ENCODE peak calls at places on chromosomes 12 and 14, in six cellular contexts. K is Right ventricle myocardium superior, S is T-helper 1 cell, Q is amygdala, W is DMS 273 treated with DMSO at 0.1 percent for 48 hours, X is KG1. V is an unnamed sample.

GRCh38 chr14:76880432-76880831 is 54.2 kb downstream of the LRRC74A start:
- DNase-seq in K (no peak), S (no peak), Q (no peak), W (no peak), X (no peak), V (no peak)

GRCh38 chr12:1878214-1878613 is 40.2 kb downstream of the CACNA2D4 start:
- DNase-seq in K (no peak), S (no peak), Q (no peak), W (no peak), X (no peak), V (no peak)

GRCh38 chr12:42216737-42217136 is 21.3 kb downstream of the YAF2 start:
- DNase-seq in K (no peak), S (no peak), Q (no peak), W (no peak), X (no peak), V (no peak)

GRCh38 chr14:93984070-93984469 is 7.7 kb upstream of the ASB2 start:
- DNase-seq in K (no peak), S (no peak), Q (no peak), W (no peak), X (no peak), V (no peak)

GRCh38 chr14:71271166-71271945 is 364.1 kb downstream of the PCNX1 start:
- DNase-seq in K (no peak), S (no peak), Q (no peak), W (no peak), X (no peak), V (no peak)

GRCh38 chr14:96246535-96246839 is 9.5 kb upstream of the BDKRB1 start:
- DNase-seq in K (no peak), S (no peak), Q (no peak), W (no peak), X (no peak), V (no peak)

GRCh38 chr12:92465786-92466185 is 237.0 kb upstream of the PLEKHG7 start:
- DNase-seq in K (no peak), S (no peak), Q (no peak), W (no peak), X (no peak), V (no peak)

GRCh38 chr12:41188058-41188840 is at the start of gene PDZRN4:
- DNase-seq in K (no peak), S (no peak), Q (no peak), W (no peak), X (no peak), V (no peak)

GRCh38 chr14:22384974-22385526 is 204.0 kb downstream of the DAD1 start:
- DNase-seq in K (no peak), S (no peak), Q (no peak), W (no peak), X (no peak), V (no peak)

GRCh38 chr12:50991296-50991695 is 34.9 kb downstream of the SLC11A2 start:
- DNase-seq in K (no peak), S (no peak), Q (no peak), W (no peak), X (no peak), V (no peak)

GRCh38 chr14:100140452-100141132 is 18.9 kb downstream of the DEGS2 start:
- DNase-seq in K (no peak), S (no peak), Q (no peak), W (no peak), X (no peak), V (no peak)

GRCh38 chr14:103693514-103693913 is 21.7 kb downstream of the XRCC3 start:
- DNase-seq in K (no peak), S (no peak), Q (no peak), W (no peak), X (no peak), V (no peak)

GRCh38 chr14:101963052-101963451 is 1.3 kb upstream of the DYNC1H1 start:
- DNase-seq in K (no peak), S (no peak), Q (no peak), W (no peak), X (no peak), V (no peak)

GRCh38 chr12:130444081-130444480 is 106.4 kb downstream of the PIWIL1 start:
- DNase-seq in K (peak), S (no peak), Q (no peak), W (no peak), X (no peak), V (no peak)

GRCh38 chr12:54983536-54984102 is 943 bp downstream of the TESPA1 start:
- DNase-seq in K (no peak), S (no peak), Q (no peak), W (no peak), X (no peak), V (no peak)

GRCh38 chr12:62834971-62835547 is 99.9 kb downstream of the PPM1H start:
- DNase-seq in K (no peak), S (no peak), Q (no peak), W (no peak), X (no peak), V (no peak)

GRCh38 chr12:113142173-113142885 is 6.8 kb upstream of the RASAL1 start:
- DNase-seq in K (peak), S (no peak), Q (peak), W (no peak), X (no peak), V (no peak)

GRCh38 chr12:132125736-132126135 is 18.4 kb downstream of the DDX51 start:
- DNase-seq in K (no peak), S (no peak), Q (no peak), W (no peak), X (no peak), V (no peak)

GRCh38 chr14:78164226-78164853 is 5.8 kb upstream of the NRXN3 start:
- DNase-seq in K (no peak), S (peak), Q (no peak), W (no peak), X (no peak), V (no peak)

GRCh38 chr12:90124289-90124688 is 415.7 kb upstream of the ATP2B1 start:
- DNase-seq in K (no peak), S (no peak), Q (no peak), W (no peak), X (no peak), V (no peak)

V was measured in T-helper 17 cell.